ENCODE peak calls at places on chromosomes 5 and 9, in five cellular contexts. One of them, this sample, is unnamed.

GRCh38 chr9:127293767-127294166 is 29.2 kb downstream of the GARNL3 start:
- DNase-seq in islet precursor cell: no peak
- DNase-seq in NCI-H2171 treated with DMSO at 0.1 percent for 48 hours: no peak
- DNase-seq in posterior cingulate gyrus: no peak
- DNase-seq in NCI-H1694 treated with DMSO at 0.1 percent for 48 hours: no peak
- DNase-seq in this sample: no peak

GRCh38 chr5:122471752-122472061 is 159.7 kb downstream of the SNCAIP start:
- DNase-seq in islet precursor cell: no peak
- DNase-seq in NCI-H2171 treated with DMSO at 0.1 percent for 48 hours: no peak
- DNase-seq in posterior cingulate gyrus: no peak
- DNase-seq in NCI-H1694 treated with DMSO at 0.1 percent for 48 hours: no peak
- DNase-seq in this sample: no peak

GRCh38 chr5:14142202-14142855 is 813 bp upstream of the TRIO start:
- DNase-seq in islet precursor cell: no peak
- DNase-seq in NCI-H2171 treated with DMSO at 0.1 percent for 48 hours: peak; percentile 74
- DNase-seq in posterior cingulate gyrus: no peak
- DNase-seq in NCI-H1694 treated with DMSO at 0.1 percent for 48 hours: no peak
- DNase-seq in this sample: no peak

GRCh38 chr5:33299621-33300208 is 141.1 kb upstream of the TARS1 start:
- DNase-seq in islet precursor cell: peak; percentile 91
- DNase-seq in NCI-H2171 treated with DMSO at 0.1 percent for 48 hours: peak; percentile 21
- DNase-seq in posterior cingulate gyrus: no peak
- DNase-seq in NCI-H1694 treated with DMSO at 0.1 percent for 48 hours: no peak
- DNase-seq in this sample: no peak

GRCh38 chr5:132963175-132964104 is at the start of gene AFF4:
- DNase-seq in islet precursor cell: peak; percentile 99
- DNase-seq in NCI-H2171 treated with DMSO at 0.1 percent for 48 hours: peak; percentile 76
- DNase-seq in posterior cingulate gyrus: peak; percentile 96
- DNase-seq in NCI-H1694 treated with DMSO at 0.1 percent for 48 hours: peak; percentile 77
- DNase-seq in this sample: peak; percentile 86

GRCh38 chr9:111529787-111530186 is 4.8 kb downstream of the ZNF483 start:
- DNase-seq in islet precursor cell: no peak
- DNase-seq in NCI-H2171 treated with DMSO at 0.1 percent for 48 hours: no peak
- DNase-seq in posterior cingulate gyrus: no peak
- DNase-seq in NCI-H1694 treated with DMSO at 0.1 percent for 48 hours: no peak
- DNase-seq in this sample: no peak

GRCh38 chr5:158979749-158980521 is 119.8 kb downstream of the EBF1 start:
- DNase-seq in islet precursor cell: no peak
- DNase-seq in NCI-H2171 treated with DMSO at 0.1 percent for 48 hours: peak; percentile 50
- DNase-seq in posterior cingulate gyrus: peak; percentile 30
- DNase-seq in NCI-H1694 treated with DMSO at 0.1 percent for 48 hours: peak; percentile 47
- DNase-seq in this sample: peak; percentile 62

GRCh38 chr9:122228906-122229837 is at the start of gene LHX6:
- DNase-seq in islet precursor cell: peak; percentile 86
- DNase-seq in NCI-H2171 treated with DMSO at 0.1 percent for 48 hours: no peak
- DNase-seq in posterior cingulate gyrus: no peak
- DNase-seq in NCI-H1694 treated with DMSO at 0.1 percent for 48 hours: no peak
- DNase-seq in this sample: no peak

GRCh38 chr9:99720455-99721050 is 101.1 kb upstream of the NR4A3 start:
- DNase-seq in islet precursor cell: no peak
- DNase-seq in NCI-H2171 treated with DMSO at 0.1 percent for 48 hours: no peak
- DNase-seq in posterior cingulate gyrus: no peak
- DNase-seq in NCI-H1694 treated with DMSO at 0.1 percent for 48 hours: no peak
- DNase-seq in this sample: no peak

GRCh38 chr9:97475079-97475478 is 26.4 kb upstream of the TMOD1 start:
- DNase-seq in islet precursor cell: no peak
- DNase-seq in NCI-H2171 treated with DMSO at 0.1 percent for 48 hours: no peak
- DNase-seq in posterior cingulate gyrus: no peak
- DNase-seq in NCI-H1694 treated with DMSO at 0.1 percent for 48 hours: no peak
- DNase-seq in this sample: no peak

GRCh38 chr5:157167219-157167621 is 1.2 kb upstream of the GARIN3 start:
- DNase-seq in islet precursor cell: peak; percentile 74
- DNase-seq in NCI-H2171 treated with DMSO at 0.1 percent for 48 hours: no peak
- DNase-seq in posterior cingulate gyrus: no peak
- DNase-seq in NCI-H1694 treated with DMSO at 0.1 percent for 48 hours: no peak
- DNase-seq in this sample: no peak

GRCh38 chr9:1522219-1522767 is 472.1 kb downstream of the DMRT2 start:
- DNase-seq in islet precursor cell: no peak
- DNase-seq in NCI-H2171 treated with DMSO at 0.1 percent for 48 hours: no peak
- DNase-seq in posterior cingulate gyrus: no peak
- DNase-seq in NCI-H1694 treated with DMSO at 0.1 percent for 48 hours: no peak
- DNase-seq in this sample: no peak

GRCh38 chr5:115735108-115735998 is 81.1 kb downstream of the CDO1 start:
- DNase-seq in islet precursor cell: no peak
- DNase-seq in NCI-H2171 treated with DMSO at 0.1 percent for 48 hours: peak; percentile 40
- DNase-seq in posterior cingulate gyrus: no peak
- DNase-seq in NCI-H1694 treated with DMSO at 0.1 percent for 48 hours: no peak
- DNase-seq in this sample: no peak

GRCh38 chr9:73782166-73782565 is 630.5 kb downstream of the ANXA1 start:
- DNase-seq in islet precursor cell: no peak
- DNase-seq in NCI-H2171 treated with DMSO at 0.1 percent for 48 hours: no peak
- DNase-seq in posterior cingulate gyrus: no peak
- DNase-seq in NCI-H1694 treated with DMSO at 0.1 percent for 48 hours: no peak
- DNase-seq in this sample: no peak

GRCh38 chr5:128146671-128147070 is 63.1 kb downstream of the SLC12A2 start:
- DNase-seq in islet precursor cell: no peak
- DNase-seq in NCI-H2171 treated with DMSO at 0.1 percent for 48 hours: no peak
- DNase-seq in posterior cingulate gyrus: no peak
- DNase-seq in NCI-H1694 treated with DMSO at 0.1 percent for 48 hours: no peak
- DNase-seq in this sample: no peak

GRCh38 chr5:96967400-96967799 is 31.5 kb downstream of the LNPEP start:
- DNase-seq in islet precursor cell: no peak
- DNase-seq in NCI-H2171 treated with DMSO at 0.1 percent for 48 hours: no peak
- DNase-seq in posterior cingulate gyrus: no peak
- DNase-seq in NCI-H1694 treated with DMSO at 0.1 percent for 48 hours: no peak
- DNase-seq in this sample: no peak

GRCh38 chr5:36367524-36367923 is 65.8 kb upstream of the RANBP3L start:
- DNase-seq in islet precursor cell: no peak
- DNase-seq in NCI-H2171 treated with DMSO at 0.1 percent for 48 hours: no peak
- DNase-seq in posterior cingulate gyrus: no peak
- DNase-seq in NCI-H1694 treated with DMSO at 0.1 percent for 48 hours: no peak
- DNase-seq in this sample: no peak

GRCh38 chr9:128787583-128788156 is 617 bp downstream of the TBC1D13 start:
- DNase-seq in islet precursor cell: no peak
- DNase-seq in NCI-H2171 treated with DMSO at 0.1 percent for 48 hours: no peak
- DNase-seq in posterior cingulate gyrus: no peak
- DNase-seq in NCI-H1694 treated with DMSO at 0.1 percent for 48 hours: no peak
- DNase-seq in this sample: no peak

GRCh38 chr9:96136992-96137665 is 164.8 kb downstream of the HSD17B3 start:
- DNase-seq in islet precursor cell: peak; percentile 71
- DNase-seq in NCI-H2171 treated with DMSO at 0.1 percent for 48 hours: no peak
- DNase-seq in posterior cingulate gyrus: peak; percentile 39
- DNase-seq in NCI-H1694 treated with DMSO at 0.1 percent for 48 hours: peak; percentile 15
- DNase-seq in this sample: peak; percentile 19

GRCh38 chr5:40378431-40379175 is 301.1 kb upstream of the PTGER4 start:
- DNase-seq in islet precursor cell: no peak
- DNase-seq in NCI-H2171 treated with DMSO at 0.1 percent for 48 hours: no peak
- DNase-seq in posterior cingulate gyrus: no peak
- DNase-seq in NCI-H1694 treated with DMSO at 0.1 percent for 48 hours: no peak
- DNase-seq in this sample: no peak

GRCh38 chr5:52043543-52043942 is 660.3 kb downstream of the ISL1 start:
- DNase-seq in islet precursor cell: no peak
- DNase-seq in NCI-H2171 treated with DMSO at 0.1 percent for 48 hours: no peak
- DNase-seq in posterior cingulate gyrus: no peak
- DNase-seq in NCI-H1694 treated with DMSO at 0.1 percent for 48 hours: peak; percentile 4
- DNase-seq in this sample: no peak

GRCh38 chr5:126681970-126682369 is 81.2 kb downstream of the PHAX start:
- DNase-seq in islet precursor cell: no peak
- DNase-seq in NCI-H2171 treated with DMSO at 0.1 percent for 48 hours: no peak
- DNase-seq in posterior cingulate gyrus: no peak
- DNase-seq in NCI-H1694 treated with DMSO at 0.1 percent for 48 hours: no peak
- DNase-seq in this sample: no peak

GRCh38 chr9:130835441-130836298 is 616 bp downstream of the ABL1 start:
- DNase-seq in islet precursor cell: peak; percentile 76
- DNase-seq in NCI-H2171 treated with DMSO at 0.1 percent for 48 hours: peak; percentile 80
- DNase-seq in posterior cingulate gyrus: no peak
- DNase-seq in NCI-H1694 treated with DMSO at 0.1 percent for 48 hours: peak; percentile 16
- DNase-seq in this sample: no peak

GRCh38 chr9:36905101-36906066 is 128.7 kb downstream of the PAX5 start:
- DNase-seq in islet precursor cell: peak; percentile 71
- DNase-seq in NCI-H2171 treated with DMSO at 0.1 percent for 48 hours: no peak
- DNase-seq in posterior cingulate gyrus: no peak
- DNase-seq in NCI-H1694 treated with DMSO at 0.1 percent for 48 hours: no peak
- DNase-seq in this sample: no peak

GRCh38 chr9:131422241-131422792 is 28.4 kb downstream of the PRRC2B start:
- DNase-seq in islet precursor cell: no peak
- DNase-seq in NCI-H2171 treated with DMSO at 0.1 percent for 48 hours: no peak
- DNase-seq in posterior cingulate gyrus: no peak
- DNase-seq in NCI-H1694 treated with DMSO at 0.1 percent for 48 hours: no peak
- DNase-seq in this sample: no peak

GRCh38 chr9:103942652-103943051 is 151.5 kb upstream of the SMC2 start:
- DNase-seq in islet precursor cell: no peak
- DNase-seq in NCI-H2171 treated with DMSO at 0.1 percent for 48 hours: peak; percentile 47
- DNase-seq in posterior cingulate gyrus: no peak
- DNase-seq in NCI-H1694 treated with DMSO at 0.1 percent for 48 hours: peak; percentile 74
- DNase-seq in this sample: no peak

GRCh38 chr5:125564336-125564975 is 818.0 kb upstream of the ZNF608 start:
- DNase-seq in islet precursor cell: no peak
- DNase-seq in NCI-H2171 treated with DMSO at 0.1 percent for 48 hours: no peak
- DNase-seq in posterior cingulate gyrus: no peak
- DNase-seq in NCI-H1694 treated with DMSO at 0.1 percent for 48 hours: no peak
- DNase-seq in this sample: no peak

GRCh38 chr5:146744358-146744757 is 134.2 kb downstream of the PPP2R2B start:
- DNase-seq in islet precursor cell: no peak
- DNase-seq in NCI-H2171 treated with DMSO at 0.1 percent for 48 hours: no peak
- DNase-seq in posterior cingulate gyrus: no peak
- DNase-seq in NCI-H1694 treated with DMSO at 0.1 percent for 48 hours: peak; percentile 48
- DNase-seq in this sample: no peak

GRCh38 chr5:119168401-119168800 is 97.5 kb downstream of the DMXL1 start:
- DNase-seq in islet precursor cell: no peak
- DNase-seq in NCI-H2171 treated with DMSO at 0.1 percent for 48 hours: no peak
- DNase-seq in posterior cingulate gyrus: no peak
- DNase-seq in NCI-H1694 treated with DMSO at 0.1 percent for 48 hours: no peak
- DNase-seq in this sample: no peak

GRCh38 chr9:35906923-35907699 is 1.1 kb downstream of the HRCT1 start:
- DNase-seq in islet precursor cell: peak; percentile 68
- DNase-seq in NCI-H2171 treated with DMSO at 0.1 percent for 48 hours: peak; percentile 12
- DNase-seq in posterior cingulate gyrus: no peak
- DNase-seq in NCI-H1694 treated with DMSO at 0.1 percent for 48 hours: peak; percentile 9
- DNase-seq in this sample: peak; percentile 34